ENCODE peak calls at places on chromosomes 16 and 17, in eight cellular contexts. S is hepatocyte, M is natural killer cell, Z is NB4, I is fibroblast of mammary gland, C is nephron progenitor cell, W is glutamatergic neuron, Q is cardiac muscle cell. N is an unnamed sample.

GRCh38 chr17:80261159-80261894 is 675 bp downstream of the RNF213 start:
- DNase-seq in S (peak), M (peak), Z (peak), I (peak), C (peak), W (peak), Q (peak), N (peak)

GRCh38 chr16:5504028-5504758 is 406.6 kb upstream of the EEF2KMT start:
- DNase-seq in S (peak), M (no peak), Z (no peak), I (no peak), C (no peak), W (no peak), Q (no peak), N (no peak)

GRCh38 chr17:10646393-10646990 is 10.6 kb downstream of the MYH3 start:
- DNase-seq in S (peak), M (peak), Z (peak), I (peak), C (peak), W (peak), Q (peak), N (peak)

GRCh38 chr16:68371706-68372380 is 61.0 kb downstream of the PRMT7 start:
- DNase-seq in S (no peak), M (no peak), Z (no peak), I (no peak), C (no peak), W (no peak), Q (no peak), N (no peak)

GRCh38 chr17:42180922-42181850 is at the start of gene KCNH4:
- DNase-seq in S (peak), M (peak), Z (peak), I (peak), C (peak), W (peak), Q (peak), N (peak)

GRCh38 chr16:31094088-31094423 is 541 bp downstream of the VKORC1 start:
- DNase-seq in S (peak), M (no peak), Z (no peak), I (no peak), C (peak), W (no peak), Q (no peak), N (peak)

GRCh38 chr17:48011405-48012150 is 26.0 kb downstream of the COPZ2 start:
- DNase-seq in S (peak), M (no peak), Z (peak), I (peak), C (peak), W (peak), Q (peak), N (no peak)

GRCh38 chr17:77374170-77374936 is 233.6 kb downstream of the SEC14L1 start:
- DNase-seq in S (peak), M (peak), Z (peak), I (peak), C (peak), W (peak), Q (peak), N (peak)

GRCh38 chr17:62981933-62982332 is 15.9 kb downstream of the TANC2 start:
- DNase-seq in S (no peak), M (no peak), Z (no peak), I (peak), C (no peak), W (no peak), Q (no peak), N (no peak)

GRCh38 chr17:74840989-74841666 is 18.6 kb downstream of the GRIN2C start:
- DNase-seq in S (no peak), M (no peak), Z (peak), I (peak), C (no peak), W (no peak), Q (peak), N (peak)

GRCh38 chr16:20938426-20938825 is 37.9 kb downstream of the LYRM1 start:
- DNase-seq in S (no peak), M (no peak), Z (no peak), I (peak), C (no peak), W (no peak), Q (peak), N (no peak)

GRCh38 chr17:50672831-50673551 is 34.7 kb downstream of the ANKRD40 start:
- DNase-seq in S (no peak), M (no peak), Z (no peak), I (no peak), C (no peak), W (no peak), Q (no peak), N (no peak)

GRCh38 chr16:88535181-88535856 is 34.9 kb upstream of the ZC3H18 start:
- DNase-seq in S (no peak), M (no peak), Z (no peak), I (no peak), C (no peak), W (no peak), Q (no peak), N (no peak)

GRCh38 chr17:40949406-40949805 is 12.0 kb upstream of the KRT23 start:
- DNase-seq in S (peak), M (no peak), Z (no peak), I (no peak), C (no peak), W (peak), Q (no peak), N (no peak)

GRCh38 chr17:49553676-49554335 is 21.9 kb upstream of the NXPH3 start:
- DNase-seq in S (no peak), M (no peak), Z (no peak), I (no peak), C (no peak), W (no peak), Q (no peak), N (no peak)

GRCh38 chr17:20944014-20944905 is 98.6 kb downstream of the USP22 start:
- DNase-seq in S (peak), M (no peak), Z (peak), I (no peak), C (peak), W (peak), Q (no peak), N (peak)

GRCh38 chr17:60947100-60947499 is 269.4 kb downstream of the BCAS3 start:
- DNase-seq in S (no peak), M (no peak), Z (no peak), I (peak), C (no peak), W (no peak), Q (no peak), N (no peak)

GRCh38 chr16:24838554-24839266 is 7.1 kb upstream of the SLC5A11 start:
- DNase-seq in S (peak), M (no peak), Z (peak), I (peak), C (no peak), W (no peak), Q (peak), N (peak)

GRCh38 chr16:72400257-72401078 is 228.5 kb upstream of the PMFBP1 start:
- DNase-seq in S (peak), M (no peak), Z (peak), I (peak), C (peak), W (no peak), Q (peak), N (peak)

DNA sequence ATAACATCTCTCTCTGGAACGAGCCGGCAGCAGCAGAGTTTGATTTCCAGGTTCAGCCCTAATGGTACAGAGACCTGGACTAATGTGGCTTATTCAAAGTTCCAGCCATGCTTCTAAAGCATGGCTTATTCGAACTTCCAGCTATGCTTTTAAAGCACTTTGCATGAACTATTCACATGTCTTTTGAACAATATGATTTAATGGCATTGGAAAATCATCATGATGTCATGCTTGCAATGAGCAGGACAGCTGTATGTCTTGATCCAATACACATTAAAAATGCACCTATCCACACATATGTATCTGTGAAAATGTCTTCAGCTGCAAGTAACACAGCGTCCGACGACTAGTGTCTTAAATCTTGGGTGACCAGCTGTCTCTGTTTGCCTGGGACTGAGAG is 85.7 kb downstream of the MARF1 start:
- DNase-seq in S (no peak), M (no peak), Z (no peak), I (no peak), C (no peak), W (no peak), Q (no peak), N (no peak)
- TF ChIP-seq CTCF in S (no peak), M (no peak), Z (no peak), I (no peak), C (no peak), W (no peak), Q (no peak), N (no peak)

GRCh38 chr17:78829477-78829876 is 11.1 kb downstream of the USP36 start:
- DNase-seq in S (no peak), M (no peak), Z (no peak), I (no peak), C (no peak), W (no peak), Q (no peak), N (no peak)

GRCh38 chr17:78825696-78826095 is 14.9 kb downstream of the USP36 start:
- DNase-seq in S (no peak), M (no peak), Z (no peak), I (no peak), C (no peak), W (no peak), Q (no peak), N (no peak)

GRCh38 chr17:78826426-78826825 is 14.2 kb downstream of the USP36 start:
- DNase-seq in S (no peak), M (no peak), Z (no peak), I (no peak), C (no peak), W (no peak), Q (peak), N (no peak)

GRCh38 chr17:78826836-78827509 is 13.6 kb downstream of the USP36 start:
- DNase-seq in S (no peak), M (no peak), Z (no peak), I (no peak), C (no peak), W (no peak), Q (no peak), N (no peak)

GRCh38 chr17:78828470-78829185 is 12.0 kb downstream of the USP36 start:
- DNase-seq in S (peak), M (no peak), Z (peak), I (peak), C (no peak), W (no peak), Q (peak), N (no peak)
- TF ChIP-seq CTCF in S (no peak), M (no peak), Z (peak), I (peak), C (no peak), W (no peak), Q (peak), N (no peak)

GRCh38 chr17:68383120-68383442 is 74.2 kb downstream of the WIPI1 start:
- DNase-seq in S (no peak), M (no peak), Z (no peak), I (no peak), C (no peak), W (no peak), Q (no peak), N (no peak)

GRCh38 chr17:68385490-68386215 is 71.6 kb downstream of the WIPI1 start:
- DNase-seq in S (no peak), M (no peak), Z (no peak), I (no peak), C (no peak), W (no peak), Q (no peak), N (no peak)

GRCh38 chr17:68384941-68385340 is 72.4 kb downstream of the WIPI1 start:
- DNase-seq in S (no peak), M (no peak), Z (no peak), I (no peak), C (no peak), W (no peak), Q (no peak), N (no peak)

GRCh38 chr17:68382582-68383085 is 74.7 kb downstream of the WIPI1 start:
- DNase-seq in S (no peak), M (no peak), Z (no peak), I (no peak), C (no peak), W (no peak), Q (no peak), N (no peak)

DNA sequence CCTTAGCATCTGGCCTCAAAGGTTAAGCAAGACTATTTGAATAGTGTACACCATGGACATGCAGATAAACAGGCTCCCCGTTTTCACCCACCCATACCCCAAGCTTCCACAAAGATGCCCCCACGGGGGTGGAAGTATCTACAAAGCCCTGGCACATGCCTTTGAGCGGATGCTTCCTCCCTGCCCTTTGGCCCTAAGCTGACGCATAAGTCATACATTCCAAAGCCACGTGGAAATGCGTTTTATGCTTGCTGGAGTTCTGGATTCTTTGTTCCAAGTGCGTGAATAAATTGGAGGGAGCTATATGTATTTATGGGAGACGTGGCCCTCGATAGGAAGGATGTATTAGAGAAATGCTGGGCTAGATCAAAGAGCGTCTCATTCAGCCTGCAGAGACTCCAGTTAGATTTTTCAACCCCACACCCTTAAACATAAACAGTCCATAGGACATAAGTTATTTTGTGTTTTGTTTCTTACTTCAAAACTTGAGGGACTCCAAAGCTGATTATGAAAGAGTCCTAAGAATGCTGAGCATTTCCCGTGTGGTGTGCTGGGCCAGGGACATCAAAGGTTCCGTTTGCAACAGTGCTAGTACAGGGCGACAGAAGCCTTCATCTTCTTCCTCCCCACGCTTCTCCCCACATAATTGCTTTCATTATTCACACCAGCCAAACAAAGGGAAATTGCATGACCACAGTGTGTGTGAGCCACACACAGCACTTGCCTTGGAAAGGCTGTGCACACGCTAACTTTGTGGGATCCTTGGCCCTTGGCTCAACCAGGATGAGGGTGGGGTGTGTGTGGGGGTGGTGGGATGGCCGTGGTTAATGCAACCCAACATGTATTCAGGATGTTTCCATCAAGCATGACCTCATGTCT is 73.6 kb downstream of the WIPI1 start:
- DNase-seq in S (peak), M (no peak), Z (no peak), I (peak), C (no peak), W (no peak), Q (peak), N (no peak)
- TF ChIP-seq CTCF in S (no peak), M (no peak), Z (no peak), I (no peak), C (no peak), W (no peak), Q (no peak), N (no peak)

GRCh38 chr16:56793504-56793903 is 63.6 kb downstream of the NUP93 start:
- DNase-seq in S (peak), M (no peak), Z (peak), I (peak), C (no peak), W (no peak), Q (peak), N (no peak)
- TF ChIP-seq CTCF in S (peak), M (no peak), Z (peak), I (peak), C (peak), W (no peak), Q (peak), N (no peak)

DNA sequence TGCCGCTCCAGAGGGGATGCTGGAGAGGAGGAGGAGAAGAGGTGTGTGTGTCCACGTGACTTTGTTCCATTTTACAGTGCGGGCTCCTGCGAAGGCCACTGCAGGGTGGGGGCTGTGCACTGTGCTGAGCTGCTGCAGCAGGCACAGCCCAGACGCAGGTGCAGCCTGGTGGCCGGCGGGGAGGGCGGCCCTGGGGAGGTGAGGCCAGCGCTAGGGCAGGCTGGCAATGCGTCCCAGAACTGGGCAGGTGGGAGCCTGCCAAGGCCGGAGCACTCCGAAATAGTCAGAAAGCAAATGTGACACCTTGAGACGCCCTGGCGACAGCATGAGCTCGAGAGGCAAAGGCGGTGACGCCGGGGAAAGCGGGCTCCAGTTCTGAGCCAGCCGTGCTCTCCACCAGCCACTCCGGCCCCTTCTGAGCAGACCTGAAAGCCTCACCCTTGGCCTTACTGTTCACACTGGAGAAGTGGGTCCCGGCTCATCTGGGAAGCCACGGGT is 29.7 kb downstream of the CIBAR2 start:
- DNase-seq in S (no peak), M (no peak), Z (no peak), I (no peak), C (no peak), W (peak), Q (no peak), N (no peak)
- TF ChIP-seq CTCF in S (no peak), M (no peak), Z (no peak), I (no peak), C (no peak), W (no peak), Q (no peak), N (no peak)

GRCh38 chr16:54847609-54848008 is 83.1 kb upstream of the IRX5 start:
- DNase-seq in S (no peak), M (no peak), Z (no peak), I (no peak), C (no peak), W (no peak), Q (no peak), N (no peak)

GRCh38 chr16:54842743-54843423 is 87.8 kb upstream of the IRX5 start:
- DNase-seq in S (no peak), M (no peak), Z (no peak), I (no peak), C (no peak), W (no peak), Q (no peak), N (no peak)

GRCh38 chr16:54847207-54847606 is 83.5 kb upstream of the IRX5 start:
- DNase-seq in S (peak), M (no peak), Z (no peak), I (peak), C (no peak), W (no peak), Q (no peak), N (no peak)

GRCh38 chr16:54843424-54843750 is 87.3 kb upstream of the IRX5 start:
- DNase-seq in S (no peak), M (no peak), Z (no peak), I (no peak), C (no peak), W (no peak), Q (no peak), N (no peak)

DNA sequence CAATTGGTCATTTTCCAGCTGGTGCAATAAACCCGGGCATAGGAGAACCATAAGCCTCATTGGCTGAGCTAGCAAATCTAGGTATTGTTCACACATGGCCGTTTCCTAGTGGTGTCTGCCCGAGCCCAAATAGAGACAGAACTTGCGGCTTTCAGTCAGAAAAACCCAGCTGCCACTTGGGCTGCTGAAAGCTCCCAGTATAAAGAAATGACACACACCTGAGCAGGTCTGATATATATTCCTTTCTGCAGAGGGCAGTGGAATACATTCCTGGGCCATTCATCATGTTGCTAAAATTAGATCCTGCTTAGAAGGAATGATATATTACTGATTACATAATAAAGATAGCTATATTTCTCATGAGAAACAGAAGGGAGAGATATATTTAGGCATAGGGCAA is 83.9 kb upstream of the IRX5 start:
- DNase-seq in S (peak), M (no peak), Z (no peak), I (no peak), C (no peak), W (no peak), Q (no peak), N (no peak)
- TF ChIP-seq CTCF in S (no peak), M (no peak), Z (no peak), I (no peak), C (no peak), W (no peak), Q (no peak), N (no peak)